ENCODE peak calls at places on chromosomes 4 and X, in ten cellular contexts. A, J, M, G, Y, B, E, F, N and P are unnamed samples.

GRCh38 chr4:54746228-54746627 is 88.5 kb downstream of the KIT start:
- DNase-seq in F (no peak), Y (no peak), A (no peak), M (no peak), E (no peak), J (peak), B (no peak), N (no peak), G (peak), P (no peak)

GRCh38 chr4:151014521-151015457 is at the start of gene LRBA:
- DNase-seq in G (peak), E (peak), Y (peak), B (peak), F (peak), J (peak), N (peak), A (peak), M (peak), P (peak)

GRCh38 chr4:88283661-88284377 is 542 bp downstream of the PPM1K start:
- DNase-seq in G (peak), E (no peak), J (peak), Y (peak), N (no peak), A (peak), F (peak), M (peak), B (peak), P (peak)

GRCh38 chr4:139589619-139590018 is 33.6 kb upstream of the SETD7 start:
- DNase-seq in G (no peak), B (no peak), E (no peak), A (no peak), Y (no peak), N (peak), M (no peak), F (no peak), J (no peak), P (no peak)

GRCh38 chr4:185817403-185817818 is 5.4 kb upstream of the SORBS2 start:
- DNase-seq in G (no peak), B (no peak), Y (no peak), M (no peak), F (no peak), E (peak), N (no peak), J (no peak), A (no peak), P (no peak)

GRCh38 chrX:69139516-69139915 is 25.7 kb downstream of the PJA1 start:
- DNase-seq in J (no peak), B (no peak), G (no peak), Y (no peak), N (no peak), F (no peak), E (no peak), A (no peak), M (no peak), P (peak)

GRCh38 chrX:46169808-46170207 is 375.4 kb downstream of the ZNF674 start:
- DNase-seq in A (no peak), Y (no peak), E (no peak), J (no peak), F (no peak), B (no peak), M (no peak), N (no peak), G (no peak), P (no peak)

GRCh38 chr4:42282081-42282901 is 115.0 kb upstream of the SHISA3 start:
- DNase-seq in B (no peak), Y (no peak), A (peak), M (peak), G (peak), F (peak), J (peak), N (peak), E (peak), P (peak)

GRCh38 chr4:175953960-175954521 is 111.6 kb upstream of the WDR17 start:
- DNase-seq in N (no peak), Y (no peak), F (peak), B (no peak), A (peak), E (no peak), J (no peak), G (peak), M (peak), P (no peak)

GRCh38 chr4:169209388-169209883 is 61.3 kb downstream of the SH3RF1 start:
- DNase-seq in Y (no peak), G (no peak), E (no peak), F (no peak), B (no peak), A (no peak), N (no peak), M (no peak), J (no peak), P (no peak)

GRCh38 chr4:154329268-154329858 is 162.2 kb downstream of the DCHS2 start:
- DNase-seq in M (peak), F (no peak), N (peak), J (peak), G (peak), B (no peak), E (no peak), Y (no peak), A (no peak), P (no peak)

GRCh38 chrX:9339603-9340569 is 125.0 kb upstream of the TBL1X start:
- DNase-seq in A (peak), G (peak), E (no peak), B (peak), F (peak), N (no peak), M (no peak), J (no peak), Y (no peak), P (no peak)

GRCh38 chr4:23322732-23323131 is 567.1 kb downstream of the PPARGC1A start:
- DNase-seq in F (no peak), J (no peak), M (no peak), E (no peak), N (no peak), B (no peak), A (no peak), Y (no peak), G (no peak), P (no peak)

GRCh38 chr4:76781698-76782595 is 116.0 kb downstream of the SOWAHB start:
- DNase-seq in Y (no peak), G (peak), N (no peak), E (no peak), B (no peak), M (no peak), J (peak), A (no peak), F (no peak), P (no peak)

GRCh38 chr4:118994030-118994429 is 105.4 kb downstream of the SYNPO2 start:
- DNase-seq in F (no peak), M (no peak), N (no peak), A (no peak), B (no peak), Y (no peak), E (no peak), G (no peak), J (no peak), P (no peak)

GRCh38 chrX:3994315-3994714 is 280.9 kb upstream of the PRKX start:
- DNase-seq in M (no peak), J (no peak), Y (no peak), E (no peak), A (no peak), B (no peak), F (no peak), N (no peak), G (no peak), P (no peak)

GRCh38 chrX:55841962-55842752 is 124.6 kb downstream of the RRAGB start:
- DNase-seq in M (no peak), E (no peak), Y (no peak), F (no peak), N (no peak), B (no peak), A (no peak), G (no peak), J (no peak), P (no peak)

GRCh38 chr4:44984083-44984482 is 257.7 kb upstream of the GNPDA2 start:
- DNase-seq in E (no peak), M (no peak), F (no peak), A (no peak), G (no peak), Y (no peak), J (no peak), N (no peak), B (no peak), P (no peak)

GRCh38 chr4:154707877-154708276 is 35.9 kb upstream of the LRAT start:
- DNase-seq in Y (no peak), B (no peak), F (no peak), J (no peak), N (peak), E (no peak), G (no peak), A (no peak), M (no peak), P (no peak)